ENCODE peak calls at places on chromosomes 12 and 14, in eight cellular contexts. D is stomach, E is transverse colon, X is thyroid gland, Y is A549, M is gastrocnemius medialis, O is heart left ventricle, P is endothelial cell of umbilical vein. F is an unnamed sample.

GRCh38 chr12:11830298-11830937 is 180.9 kb downstream of the ETV6 start:
- DNase-seq in E (no peak), O (no peak), P (no peak), M (no peak), D (no peak), X (no peak), Y (no peak), F (no peak)

GRCh38 chr12:129520736-129521135 is 383.1 kb downstream of the TMEM132D start:
- DNase-seq in D (no peak), X (no peak), O (no peak), E (no peak), Y (no peak), P (no peak), M (no peak), F (no peak)

GRCh38 chr12:40634431-40635131 is 57.7 kb upstream of the CNTN1 start:
- DNase-seq in P (no peak), E (no peak), Y (no peak), D (no peak), X (no peak), O (no peak), M (no peak), F (no peak)

GRCh38 chr14:105528859-105529505 is 2.6 kb downstream of the TMEM121 start:
- DNase-seq in M (no peak), Y (no peak), E (no peak), P (peak; percentile 25), X (no peak), O (no peak), D (no peak), F (peak; percentile 82)

GRCh38 chr12:90987101-90987500 is 17.7 kb downstream of the EPYC start:
- DNase-seq in Y (no peak), D (no peak), X (no peak), P (no peak), E (no peak), M (no peak), O (no peak), F (no peak)

GRCh38 chr12:68478516-68479260 is 132.0 kb upstream of the RAP1B start:
- DNase-seq in X (no peak), E (no peak), Y (no peak), M (no peak), P (no peak), O (no peak), D (no peak), F (no peak)

GRCh38 chr14:95346266-95346665 is 26.6 kb upstream of the CLMN start:
- DNase-seq in O (no peak), D (no peak), Y (no peak), X (no peak), E (no peak), P (no peak), M (no peak), F (no peak)

GRCh38 chr14:101133068-101133467 is 229.5 kb upstream of the RTL1 start:
- DNase-seq in E (no peak), P (no peak), O (no peak), X (no peak), D (no peak), M (no peak), Y (no peak), F (no peak)

GRCh38 chr14:54438703-54439102 is 2.5 kb downstream of the CNIH1 start:
- DNase-seq in X (no peak), D (no peak), P (no peak), O (no peak), E (no peak), M (no peak), Y (no peak), F (no peak)

GRCh38 chr12:97408363-97408762 is 54.2 kb upstream of the RMST start:
- DNase-seq in E (no peak), Y (no peak), O (no peak), P (no peak), M (no peak), X (no peak), D (no peak), F (no peak)

GRCh38 chr12:112916270-112916669 is 9.5 kb downstream of the OAS1 start:
- DNase-seq in X (no peak), O (peak; percentile 35), D (peak; percentile 56), Y (no peak), M (no peak), P (peak; percentile 43), E (peak; percentile 35), F (no peak)

GRCh38 chr12:56158926-56159461 is 835 bp downstream of the MYL6 start:
- DNase-seq in D (peak; percentile 82), Y (peak; percentile 72), E (peak; percentile 89), X (peak; percentile 93), M (peak; percentile 78), P (peak; percentile 57), O (peak; percentile 93), F (peak; percentile 86)
- TF ChIP-seq POLR2A in D (no peak), Y (peak; percentile 34), E (peak; percentile 84), X (peak; percentile 89), M (peak; percentile 53), P (no peak), O (peak; percentile 70), F (peak; percentile 49)

DNA sequence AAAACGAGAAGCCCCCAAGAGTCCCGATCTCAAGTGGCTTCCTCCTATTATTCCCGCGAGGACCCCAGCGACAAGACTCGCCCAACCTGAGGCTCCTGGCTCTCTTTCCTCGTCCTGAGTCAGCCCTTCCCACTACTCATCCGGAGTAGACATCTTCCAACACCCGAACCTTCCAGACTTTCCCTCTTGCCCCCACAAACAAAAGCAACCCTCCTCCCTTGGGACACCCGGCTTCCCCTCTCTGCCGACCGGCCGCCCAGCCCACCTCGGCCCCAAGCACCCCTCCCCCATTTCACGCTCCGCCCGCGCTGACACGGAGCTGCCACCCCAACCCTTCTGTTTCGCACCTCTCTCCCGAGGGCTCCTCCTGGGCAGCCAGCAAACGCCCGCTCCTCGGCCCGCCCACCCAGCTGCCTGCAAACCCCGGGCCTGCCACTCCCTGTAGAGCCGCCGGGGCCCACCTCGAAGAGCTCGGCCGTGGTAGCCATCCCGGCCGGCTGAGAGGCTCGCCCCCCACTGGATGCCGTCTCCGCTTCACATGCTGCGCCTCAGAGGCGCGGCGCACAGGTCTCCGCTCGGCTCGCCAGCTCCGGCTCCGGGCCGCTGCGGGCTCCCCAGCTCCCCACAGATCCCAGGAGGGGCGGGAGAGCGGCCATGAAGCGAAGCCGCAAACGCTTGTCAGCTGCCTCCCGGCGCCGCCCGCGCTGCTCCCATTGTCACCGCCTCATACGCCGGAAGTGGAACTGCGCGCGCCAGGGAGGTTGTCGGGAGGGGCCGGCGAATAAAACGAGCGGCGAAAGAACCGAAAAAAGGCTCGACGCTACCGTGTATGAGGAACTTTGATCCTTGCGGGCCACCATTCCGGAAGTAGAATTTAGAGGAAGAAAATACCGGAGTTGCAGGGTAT is at the start of the genes AP5M1 and EXOC5:
- DNase-seq in O (peak; percentile 95), M (peak; percentile 86), E (peak; percentile 95), P (peak; percentile 90), Y (peak; percentile 94), D (peak; percentile 92), X (peak; percentile 95), F (peak; percentile 98)
- TF ChIP-seq CTCF in O (no peak), M (no peak), E (no peak), P (no peak), Y (peak; percentile 3), D (no peak), X (no peak), F (peak; percentile 19)

DNA sequence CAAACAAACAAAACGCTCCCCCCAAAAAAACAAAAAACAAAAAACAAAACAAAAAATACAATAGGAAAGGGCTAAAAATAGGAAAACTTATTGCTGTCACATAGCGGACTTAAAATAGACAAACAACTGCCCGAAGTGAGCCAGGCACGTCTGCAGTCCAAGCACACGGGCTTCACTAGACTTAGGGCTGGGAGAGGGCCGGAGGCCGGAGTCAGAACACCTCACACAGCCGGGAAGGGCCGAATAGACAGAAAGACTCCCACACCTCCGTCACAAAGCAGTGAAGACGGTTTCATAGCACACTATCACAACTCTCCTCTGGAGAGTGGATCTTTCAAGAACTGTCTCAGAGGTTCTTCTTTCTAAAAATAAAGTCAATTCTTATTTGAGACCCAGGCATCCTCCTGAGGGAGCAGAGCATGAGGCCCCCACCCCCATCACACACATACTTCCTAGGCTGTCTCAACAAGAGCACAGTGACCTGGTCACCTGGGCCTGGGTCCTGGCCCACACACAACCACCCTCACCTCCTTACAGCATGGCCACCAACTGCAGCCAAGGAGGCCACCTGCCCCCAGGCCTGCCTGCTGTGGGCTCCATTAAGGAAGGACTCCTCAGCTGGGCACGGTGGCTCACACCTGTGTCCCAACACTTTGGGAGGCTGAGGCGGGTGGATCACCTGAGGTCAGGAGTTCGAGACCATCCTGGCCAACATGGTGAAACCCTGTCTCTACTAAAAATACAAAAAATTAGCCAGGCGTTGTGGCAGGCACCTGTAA is 6.7 kb downstream of the BAG5 start:
- DNase-seq in D (no peak), M (no peak), E (no peak), X (no peak), Y (no peak), O (no peak), P (no peak), F (peak; percentile 65)
- H3K27ac ChIP-seq in D (peak overlapping the region; percentile 17), M (peak overlapping the region; percentile 93), E (no peak overlapping the region), X (no peak overlapping the region), Y (no peak overlapping the region), O (peak overlapping the region; percentile 28), P (no peak overlapping the region), F (no peak overlapping the region)

GRCh38 chr12:3103806-3104205 is 26.6 kb downstream of the TSPAN9 start:
- DNase-seq in X (no peak), E (no peak), Y (no peak), M (no peak), O (no peak), D (no peak), P (no peak), F (no peak)

GRCh38 chr12:3105690-3106479 is 28.7 kb downstream of the TSPAN9 start:
- DNase-seq in M (no peak), Y (no peak), D (no peak), O (no peak), E (no peak), X (no peak), P (no peak), F (no peak)

GRCh38 chr12:3107954-3108353 is 30.8 kb downstream of the TSPAN9 start:
- DNase-seq in M (no peak), E (no peak), P (no peak), D (no peak), Y (no peak), X (no peak), O (no peak), F (no peak)

GRCh38 chr12:3107071-3107583 is 29.9 kb downstream of the TSPAN9 start:
- DNase-seq in O (no peak), M (no peak), E (no peak), X (no peak), P (no peak), D (no peak), Y (no peak), F (no peak)

DNA sequence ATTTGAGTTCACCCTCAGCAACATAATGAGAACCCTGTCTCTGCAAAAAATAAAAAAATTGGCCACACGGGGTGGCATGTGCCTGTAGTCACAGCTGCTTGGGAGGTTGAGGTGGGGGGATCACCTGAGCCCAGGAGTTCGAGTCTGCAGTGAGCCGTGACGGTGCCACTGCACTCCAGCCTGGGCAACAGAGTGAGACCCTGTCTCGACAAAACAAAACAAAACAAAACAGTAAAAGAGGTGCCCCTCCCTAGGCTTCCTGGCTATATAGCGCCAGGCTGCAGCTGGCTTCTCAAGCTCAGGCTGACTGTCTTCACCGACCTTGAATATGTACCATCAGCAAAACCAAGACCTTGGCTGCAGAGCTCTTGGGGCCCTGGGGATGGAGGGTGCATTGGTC is 29.4 kb downstream of the TSPAN9 start:
- DNase-seq in M (no peak), E (no peak), X (peak; percentile 24), Y (no peak), P (no peak), O (no peak), D (no peak), F (no peak)
- TF ChIP-seq POLR2A in M (no peak), E (no peak), X (no peak), Y (no peak), P (no peak), O (no peak), D (no peak), F (no peak)